ENCODE peak calls at places on chromosomes 7 and 10, in seven cellular contexts. One of them, this sample, is unnamed.

GRCh38 chr7:114622189-114622588 is 207.6 kb downstream of the FOXP2 start:
- DNase-seq in HCT116: no peak
- DNase-seq in K562: no peak
- DNase-seq in GM12878: no peak
- DNase-seq in SK-N-SH: no peak
- DNase-seq in HepG2: no peak
- DNase-seq in H1: no peak
- DNase-seq in this sample: no peak

GRCh38 chr10:47340613-47341170 is 7.5 kb upstream of the RBP3 start:
- DNase-seq in HCT116: peak; percentile 48
- DNase-seq in K562: peak; percentile 83
- DNase-seq in GM12878: peak; percentile 9
- DNase-seq in SK-N-SH: peak; percentile 83
- DNase-seq in HepG2: peak; percentile 47
- DNase-seq in H1: peak; percentile 51
- DNase-seq in this sample: peak; percentile 68

GRCh38 chr7:12620371-12620770 is 49.9 kb downstream of the SCIN start:
- DNase-seq in HCT116: no peak
- DNase-seq in K562: no peak
- DNase-seq in GM12878: no peak
- DNase-seq in SK-N-SH: no peak
- DNase-seq in HepG2: no peak
- DNase-seq in H1: no peak
- DNase-seq in this sample: no peak

GRCh38 chr7:102875700-102876192 is 37.1 kb upstream of the LRRC17 start:
- DNase-seq in HCT116: peak; percentile 98
- DNase-seq in K562: peak; percentile 65
- DNase-seq in GM12878: no peak
- DNase-seq in SK-N-SH: no peak
- DNase-seq in HepG2: peak; percentile 82
- DNase-seq in H1: peak; percentile 10
- DNase-seq in this sample: peak; percentile 88

GRCh38 chr7:2621948-2622640 is 9.7 kb upstream of the TTYH3 start:
- DNase-seq in HCT116: no peak
- DNase-seq in K562: no peak
- DNase-seq in GM12878: no peak
- DNase-seq in SK-N-SH: peak; percentile 87
- DNase-seq in HepG2: peak; percentile 92
- DNase-seq in H1: no peak
- DNase-seq in this sample: no peak

GRCh38 chr7:13291010-13291409 is 603.6 kb downstream of the ARL4A start:
- DNase-seq in HCT116: no peak
- DNase-seq in K562: no peak
- DNase-seq in GM12878: no peak
- DNase-seq in SK-N-SH: no peak
- DNase-seq in HepG2: no peak
- DNase-seq in H1: no peak
- DNase-seq in this sample: no peak

GRCh38 chr7:26326211-26326610 is 34.5 kb downstream of the SNX10 start:
- DNase-seq in HCT116: no peak
- DNase-seq in K562: no peak
- DNase-seq in GM12878: no peak
- DNase-seq in SK-N-SH: no peak
- DNase-seq in HepG2: no peak
- DNase-seq in H1: no peak
- DNase-seq in this sample: no peak

GRCh38 chr10:33352154-33352553 is 17.7 kb upstream of the NRP1 start:
- DNase-seq in HCT116: no peak
- DNase-seq in K562: no peak
- DNase-seq in GM12878: no peak
- DNase-seq in SK-N-SH: no peak
- DNase-seq in HepG2: no peak
- DNase-seq in H1: no peak
- DNase-seq in this sample: no peak

GRCh38 chr7:28410628-28411578 is 1.4 kb upstream of the CREB5 start:
- DNase-seq in HCT116: no peak
- DNase-seq in K562: no peak
- DNase-seq in GM12878: no peak
- DNase-seq in SK-N-SH: peak; percentile 57
- DNase-seq in HepG2: no peak
- DNase-seq in H1: no peak
- DNase-seq in this sample: no peak

GRCh38 chr7:157918326-157918725 is 581.5 kb downstream of the DNAJB6 start:
- DNase-seq in HCT116: no peak
- DNase-seq in K562: no peak
- DNase-seq in GM12878: no peak
- DNase-seq in SK-N-SH: no peak
- DNase-seq in HepG2: no peak
- DNase-seq in H1: no peak
- DNase-seq in this sample: no peak

DNA sequence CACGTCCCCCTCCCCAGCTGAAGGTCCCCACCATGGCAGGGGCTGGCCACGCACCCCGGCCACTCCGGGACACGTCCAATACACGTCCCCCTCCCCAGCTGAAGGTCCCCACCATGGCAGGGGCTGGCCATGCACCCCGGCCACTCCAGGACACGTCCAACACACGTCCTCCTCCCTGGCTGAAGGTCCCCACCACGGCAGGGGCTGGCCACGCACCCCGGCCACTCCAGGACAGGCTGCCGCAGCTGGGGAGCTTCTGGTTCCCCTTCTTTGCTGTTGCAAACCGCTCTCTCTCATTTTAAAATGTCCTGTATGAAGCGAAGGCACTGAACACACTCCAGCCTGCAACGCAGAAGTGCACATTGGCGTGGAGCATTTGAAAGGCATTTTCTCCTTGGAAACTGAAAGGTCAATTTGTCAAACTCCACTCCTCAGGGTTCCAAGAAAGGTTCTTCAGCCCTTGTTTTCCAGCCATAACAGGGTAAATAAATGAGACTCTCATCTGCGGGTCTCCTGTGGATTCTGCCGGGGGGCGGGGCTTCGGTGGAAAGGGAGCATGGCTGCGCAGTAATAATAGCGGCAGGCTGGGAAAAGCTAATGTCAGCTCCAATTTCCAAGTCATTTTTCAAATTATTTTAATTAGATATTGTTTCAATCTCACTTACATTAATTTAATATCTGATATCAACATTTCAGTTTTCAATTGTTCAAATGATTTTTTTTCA is 580.3 kb downstream of the DNAJB6 start:
- DNase-seq in HCT116: no peak
- DNase-seq in K562: no peak
- DNase-seq in GM12878: no peak
- DNase-seq in SK-N-SH: no peak
- DNase-seq in HepG2: no peak
- DNase-seq in H1: no peak
- DNase-seq in this sample: no peak
- TF ChIP-seq POLR2AphosphoS5 in HCT116: no peak
- TF ChIP-seq POLR2AphosphoS5 in K562: no peak
- TF ChIP-seq POLR2AphosphoS5 in GM12878: no peak
- TF ChIP-seq POLR2AphosphoS5 in SK-N-SH: no peak
- TF ChIP-seq POLR2AphosphoS5 in HepG2: no peak
- TF ChIP-seq POLR2AphosphoS5 in H1: no peak
- TF ChIP-seq POLR2AphosphoS5 in this sample: no peak

GRCh38 chr7:75938921-75939320 is 24.0 kb downstream of the POR start:
- DNase-seq in HCT116: no peak
- DNase-seq in K562: no peak
- DNase-seq in GM12878: no peak
- DNase-seq in SK-N-SH: no peak
- DNase-seq in HepG2: no peak
- DNase-seq in H1: no peak
- DNase-seq in this sample: no peak
- TF ChIP-seq SIN3A in HCT116: no peak
- TF ChIP-seq SIN3A in K562: no peak
- TF ChIP-seq SIN3A in GM12878: no peak
- TF ChIP-seq SIN3A in SK-N-SH: no peak
- TF ChIP-seq SIN3A in HepG2: no peak
- TF ChIP-seq SIN3A in H1: no peak
- TF ChIP-seq SIN3A in this sample: no peak

DNA sequence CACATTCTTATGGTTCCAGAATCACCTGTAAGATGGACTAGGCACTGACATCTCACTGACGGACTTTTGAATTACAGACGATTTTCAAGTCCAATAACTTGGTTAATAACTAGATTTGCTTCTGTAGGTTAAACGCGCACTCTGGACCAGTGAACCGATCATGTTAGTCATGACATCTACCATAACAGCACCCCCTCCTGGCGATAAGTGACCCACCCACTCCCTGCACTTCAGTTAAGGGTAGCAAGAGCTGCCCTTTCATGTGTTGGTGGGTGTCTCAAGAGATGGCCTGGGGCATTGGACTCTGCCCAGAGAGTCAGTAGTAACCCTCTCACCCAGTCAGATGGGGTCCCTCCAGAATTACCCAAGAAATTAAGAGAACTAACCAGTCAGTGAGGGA is 12.9 kb downstream of the GRM8 start:
- DNase-seq in HCT116: no peak
- DNase-seq in K562: peak; percentile 47
- DNase-seq in GM12878: no peak
- DNase-seq in SK-N-SH: no peak
- DNase-seq in HepG2: no peak
- DNase-seq in H1: no peak
- DNase-seq in this sample: no peak
- TF ChIP-seq CTCF in HCT116: no peak
- TF ChIP-seq CTCF in K562: peak; percentile 75
- TF ChIP-seq CTCF in GM12878: no peak
- TF ChIP-seq CTCF in SK-N-SH: peak; percentile 37
- TF ChIP-seq CTCF in HepG2: peak; percentile 32
- TF ChIP-seq CTCF in H1: peak; percentile 74
- TF ChIP-seq CTCF in this sample: peak; percentile 37

GRCh38 chr7:90587766-90588165 is 8.4 kb upstream of the CDK14 start:
- DNase-seq in HCT116: no peak
- DNase-seq in K562: no peak
- DNase-seq in GM12878: no peak
- DNase-seq in SK-N-SH: no peak
- DNase-seq in HepG2: no peak
- DNase-seq in H1: no peak
- DNase-seq in this sample: no peak

GRCh38 chr7:90584420-90584819 is 11.7 kb upstream of the CDK14 start:
- DNase-seq in HCT116: no peak
- DNase-seq in K562: no peak
- DNase-seq in GM12878: no peak
- DNase-seq in SK-N-SH: no peak
- DNase-seq in HepG2: no peak
- DNase-seq in H1: no peak
- DNase-seq in this sample: no peak

GRCh38 chr7:90579181-90579688 is 16.9 kb upstream of the CDK14 start:
- DNase-seq in HCT116: no peak
- DNase-seq in K562: peak; percentile 17
- DNase-seq in GM12878: no peak
- DNase-seq in SK-N-SH: no peak
- DNase-seq in HepG2: no peak
- DNase-seq in H1: no peak
- DNase-seq in this sample: no peak

GRCh38 chr7:90580051-90580450 is 16.1 kb upstream of the CDK14 start:
- DNase-seq in HCT116: no peak
- DNase-seq in K562: no peak
- DNase-seq in GM12878: no peak
- DNase-seq in SK-N-SH: no peak
- DNase-seq in HepG2: no peak
- DNase-seq in H1: no peak
- DNase-seq in this sample: no peak

DNA sequence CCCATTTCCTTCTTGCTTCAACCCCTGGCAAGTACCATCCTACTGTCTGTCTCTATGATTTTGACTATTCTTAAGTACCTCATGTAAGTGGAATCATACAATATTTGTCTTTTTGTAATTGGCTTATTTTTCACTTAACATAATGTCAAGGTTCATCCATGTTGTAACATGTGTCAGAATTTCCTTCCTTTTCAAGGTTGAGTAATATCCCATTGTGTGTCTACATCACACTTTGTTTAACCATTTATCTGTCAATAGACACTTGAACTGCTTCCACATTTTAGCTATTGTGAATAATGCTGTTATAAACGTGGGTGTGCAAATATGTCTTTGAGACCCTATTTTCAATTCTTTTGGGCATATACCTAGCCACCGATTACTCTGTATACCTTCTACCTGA is 14.0 kb upstream of the CDK14 start:
- DNase-seq in HCT116: no peak
- DNase-seq in K562: no peak
- DNase-seq in GM12878: no peak
- DNase-seq in SK-N-SH: no peak
- DNase-seq in HepG2: no peak
- DNase-seq in H1: no peak
- DNase-seq in this sample: no peak
- TF ChIP-seq POLR2AphosphoS5 in HCT116: no peak
- TF ChIP-seq POLR2AphosphoS5 in K562: no peak
- TF ChIP-seq POLR2AphosphoS5 in GM12878: no peak
- TF ChIP-seq POLR2AphosphoS5 in SK-N-SH: no peak
- TF ChIP-seq POLR2AphosphoS5 in HepG2: no peak
- TF ChIP-seq POLR2AphosphoS5 in H1: no peak
- TF ChIP-seq POLR2AphosphoS5 in this sample: no peak

DNA sequence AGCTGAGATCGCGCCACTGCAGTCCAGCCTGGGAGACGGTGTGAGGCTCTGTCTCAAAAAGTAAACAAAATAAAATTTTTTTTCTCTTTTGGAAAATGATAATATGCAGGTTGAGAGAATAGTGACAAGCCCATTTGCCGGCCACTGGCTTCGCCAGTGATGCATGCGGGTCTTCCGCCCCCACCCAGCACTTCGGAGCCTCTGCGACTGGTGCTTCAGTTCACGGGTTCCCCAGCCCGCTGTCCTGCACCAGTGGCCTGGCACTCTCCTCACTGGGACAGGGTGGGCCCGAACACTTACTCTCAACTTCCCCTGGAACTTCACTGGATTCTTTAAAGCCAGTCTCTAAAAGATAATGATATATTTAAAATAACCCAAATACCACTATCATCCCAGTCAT is 2.7 kb downstream of the SUN1 start:
- DNase-seq in HCT116: no peak
- DNase-seq in K562: no peak
- DNase-seq in GM12878: no peak
- DNase-seq in SK-N-SH: no peak
- DNase-seq in HepG2: no peak
- DNase-seq in H1: no peak
- DNase-seq in this sample: no peak
- TF ChIP-seq SIN3A in HCT116: no peak
- TF ChIP-seq SIN3A in K562: no peak
- TF ChIP-seq SIN3A in GM12878: no peak
- TF ChIP-seq SIN3A in SK-N-SH: no peak
- TF ChIP-seq SIN3A in HepG2: no peak
- TF ChIP-seq SIN3A in H1: no peak
- TF ChIP-seq SIN3A in this sample: no peak

DNA sequence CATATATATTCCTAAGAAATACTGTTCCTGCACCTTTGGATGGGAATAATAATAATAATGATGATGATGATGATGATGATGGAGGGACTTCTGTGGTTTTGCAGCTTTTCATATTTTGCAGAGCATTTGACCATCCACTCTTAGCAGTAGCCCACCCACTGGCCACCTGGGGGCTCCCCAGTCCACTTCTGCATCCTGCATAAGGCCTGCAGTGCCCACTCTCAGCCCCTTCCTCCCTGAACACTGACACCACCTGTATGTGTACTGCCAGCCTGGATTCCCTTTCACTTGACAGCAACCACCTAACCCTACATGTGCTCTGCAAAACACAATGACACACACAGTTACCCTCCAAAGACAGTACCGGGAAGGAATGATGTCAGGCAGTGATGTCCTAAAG is 131.4 kb downstream of the ADAM12 start:
- DNase-seq in HCT116: no peak
- DNase-seq in K562: no peak
- DNase-seq in GM12878: no peak
- DNase-seq in SK-N-SH: peak; percentile 58
- DNase-seq in HepG2: no peak
- DNase-seq in H1: no peak
- DNase-seq in this sample: no peak
- TF ChIP-seq CTCF in HCT116: no peak
- TF ChIP-seq CTCF in K562: peak; percentile 13
- TF ChIP-seq CTCF in GM12878: no peak
- TF ChIP-seq CTCF in SK-N-SH: peak; percentile 21
- TF ChIP-seq CTCF in HepG2: peak; percentile 17
- TF ChIP-seq CTCF in H1: peak; percentile 43
- TF ChIP-seq CTCF in this sample: no peak

GRCh38 chr7:152313879-152314604 is 121.8 kb downstream of the KMT2C start:
- DNase-seq in HCT116: peak; percentile 79
- DNase-seq in K562: peak; percentile 81
- DNase-seq in GM12878: no peak
- DNase-seq in SK-N-SH: peak; percentile 55
- DNase-seq in HepG2: no peak
- DNase-seq in H1: no peak
- DNase-seq in this sample: peak; percentile 27
- TF ChIP-seq POLR2AphosphoS5 in HCT116: peak; percentile 32
- TF ChIP-seq POLR2AphosphoS5 in K562: no peak
- TF ChIP-seq POLR2AphosphoS5 in GM12878: no peak
- TF ChIP-seq POLR2AphosphoS5 in SK-N-SH: peak; percentile 47
- TF ChIP-seq POLR2AphosphoS5 in HepG2: no peak
- TF ChIP-seq POLR2AphosphoS5 in H1: no peak
- TF ChIP-seq POLR2AphosphoS5 in this sample: no peak

This sample was measured in Panc1.